ENCODE peak calls at places on chromosome 4, in five cellular contexts. K is heart left ventricle, J is thoracic aorta, U is body of pancreas, L is spleen. B is an unnamed sample. For H3K9me3, the result is how much of the 10 kb centered on the place peaks cover.

GRCh38 chr4:152399246-152399645 is 136.6 kb downstream of the FBXW7 start:
- DNase-seq in U (no peak), L (no peak), K (no peak), J (no peak), B (no peak)

GRCh38 chr4:41258783-41259182 is 2.1 kb downstream of the UCHL1 start:
- DNase-seq in K (no peak), U (peak), J (no peak), L (no peak), B (no peak)

GRCh38 chr4:173519130-173520101 is 10.6 kb downstream of the HAND2 start:
- DNase-seq in L (peak), U (no peak), K (peak), J (no peak), B (no peak)

GRCh38 chr4:120144634-120145033 is 78.0 kb upstream of the MAD2L1 start:
- DNase-seq in U (no peak), L (no peak), J (no peak), K (no peak), B (no peak)

GRCh38 chr4:155588437-155588836 is 78.2 kb upstream of the GUCY1A1 start:
- DNase-seq in L (no peak), K (no peak), J (no peak), U (no peak), B (no peak)

GRCh38 chr4:169668069-169668721 is 47.8 kb downstream of the CLCN3 start:
- DNase-seq in U (peak), J (no peak), K (no peak), L (no peak), B (no peak)

GRCh38 chr4:154836513-154836912 is 55.4 kb downstream of the RBM46 start:
- DNase-seq in L (no peak), U (no peak), J (no peak), K (no peak), B (no peak)

GRCh38 chr4:169940460-169940859 is 85.7 kb downstream of the MFAP3L start:
- DNase-seq in L (no peak), K (no peak), U (no peak), J (no peak), B (no peak)

GRCh38 chr4:74279716-74280115 is 28.6 kb upstream of the EPGN start:
- DNase-seq in K (no peak), J (no peak), U (no peak), L (no peak), B (no peak)

GRCh38 chr4:113026556-113026955 is 22.9 kb upstream of the ANK2 start:
- DNase-seq in U (no peak), J (no peak), L (no peak), K (no peak), B (no peak)

GRCh38 chr4:7736436-7737267 is 203.0 kb downstream of the AFAP1 start:
- DNase-seq in J (no peak), K (no peak), U (no peak), L (peak), B (no peak)

GRCh38 chr4:128823025-128823661 is 13.6 kb downstream of the JADE1 start:
- DNase-seq in U (no peak), J (no peak), L (no peak), K (no peak), B (no peak)

GRCh38 chr4:152680988-152681731 is 1.4 kb upstream of the TMEM154 start:
- DNase-seq in K (no peak), L (no peak), J (no peak), U (no peak), B (no peak)

GRCh38 chr4:25439913-25440477 is 62.9 kb downstream of the ANAPC4 start:
- DNase-seq in K (peak), L (no peak), U (peak), J (peak), B (peak)

GRCh38 chr4:163404570-163404969 is 60.9 kb downstream of the NPY5R start:
- DNase-seq in U (peak), K (no peak), L (no peak), J (no peak), B (no peak)

GRCh38 chr4:98430708-98431403 is 169.7 kb downstream of the RAP1GDS1 start:
- DNase-seq in J (no peak), K (no peak), U (no peak), L (no peak), B (no peak)

GRCh38 chr4:125244848-125245450 is 69.8 kb upstream of the FAT4 start:
- DNase-seq in K (no peak), L (no peak), U (no peak), J (no peak), B (no peak)

GRCh38 chr4:20687894-20688293 is 12.4 kb upstream of the PACRGL start:
- DNase-seq in K (no peak), L (no peak), J (no peak), U (no peak), B (no peak)

GRCh38 chr4:166174717-166175510 is 301.9 kb downstream of the TLL1 start:
- DNase-seq in L (no peak), U (no peak), K (no peak), J (no peak), B (no peak)

GRCh38 chr4:87068591-87069021 is 133.8 kb downstream of the AFF1 start:
- DNase-seq in K (no peak), L (no peak), U (peak), J (no peak), B (no peak)

GRCh38 chr4:56655209-56655626 is 25.9 kb downstream of the HOPX start:
- DNase-seq in J (no peak), K (peak), L (peak), U (peak), B (no peak)

GRCh38 chr4:181525641-181526040 is 717.6 kb upstream of the TENM3 start:
- DNase-seq in K (no peak), L (no peak), J (no peak), U (no peak), B (no peak)

GRCh38 chr4:143391895-143392294 is 55.2 kb downstream of the GAB1 start:
- DNase-seq in U (no peak), K (no peak), L (no peak), J (no peak), B (no peak)

GRCh38 chr4:153467154-153467896 is 1.2 kb downstream of the TMEM131L start:
- DNase-seq in J (no peak), U (peak), L (peak), K (peak), B (peak)

GRCh38 chr4:152850377-152850776 is 70.6 kb downstream of the ARFIP1 start:
- DNase-seq in J (no peak), L (no peak), U (no peak), K (peak), B (no peak)

GRCh38 chr4:85474818-85475630 is at the start of gene ARHGAP24:
- DNase-seq in K (peak), L (peak), U (peak), J (peak), B (peak)

GRCh38 chr4:37976991-37977470 is 16.8 kb downstream of the PTTG2 start:
- DNase-seq in J (peak), K (peak), U (peak), L (peak), B (peak)

GRCh38 chr4:73438048-73438447 is 2.0 kb downstream of the AFP start:
- DNase-seq in U (no peak), K (no peak), J (no peak), L (no peak), B (no peak)

GRCh38 chr4:20203508-20203907 is 48.2 kb upstream of the SLIT2 start:
- DNase-seq in K (no peak), L (no peak), U (no peak), J (no peak), B (no peak)

GRCh38 chr4:53907772-53908171 is 156.6 kb downstream of the CHIC2 start:
- DNase-seq in L (no peak), J (no peak), U (no peak), K (no peak), B (no peak)

GRCh38 chr4:53189011-53189410 is 176.8 kb downstream of the SCFD2 start:
- DNase-seq in U (no peak), L (no peak), K (no peak), J (no peak), B (no peak)

GRCh38 chr4:185576314-185576713 is 41.0 kb upstream of the PDLIM3 start:
- DNase-seq in L (no peak), J (no peak), K (no peak), U (no peak), B (no peak)
- H3K4me3 ChIP-seq in L (no peak), J (no peak), K (no peak), U (no peak), B (no peak)

DNA sequence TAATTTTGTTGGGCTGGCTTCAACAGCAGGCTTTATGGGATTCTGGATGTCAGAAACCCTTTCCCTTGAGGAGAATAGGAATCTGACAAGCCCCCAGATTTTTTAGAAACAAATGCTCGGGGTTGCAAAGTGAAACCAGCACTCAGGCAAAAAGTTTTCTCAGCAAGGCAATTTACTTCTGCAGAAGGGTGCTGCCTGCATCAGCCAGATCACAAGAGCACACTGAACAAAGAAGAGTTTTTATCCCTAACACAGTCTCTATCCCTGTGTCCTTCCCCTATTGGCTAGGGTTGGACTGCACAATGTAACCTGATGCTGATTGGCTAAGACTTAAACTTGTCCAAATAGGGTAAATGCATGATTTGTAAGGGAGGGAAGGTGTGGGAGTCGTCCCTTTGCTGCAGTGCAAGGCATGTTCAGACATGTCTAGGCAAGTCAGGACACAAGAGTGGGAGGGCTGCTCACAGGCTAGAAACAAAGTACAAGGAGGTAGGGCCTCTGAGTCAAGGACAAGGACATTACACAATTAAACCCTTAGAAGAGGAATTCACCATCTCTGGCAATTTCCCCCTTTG is 175.8 kb downstream of the CCNG2 start:
- DNase-seq in J (no peak), L (no peak), U (no peak), K (no peak), B (no peak)
- H3K9me3 ChIP-seq in J (under half), L (half or more), U (under half), K (under half), B (under half)

DNA sequence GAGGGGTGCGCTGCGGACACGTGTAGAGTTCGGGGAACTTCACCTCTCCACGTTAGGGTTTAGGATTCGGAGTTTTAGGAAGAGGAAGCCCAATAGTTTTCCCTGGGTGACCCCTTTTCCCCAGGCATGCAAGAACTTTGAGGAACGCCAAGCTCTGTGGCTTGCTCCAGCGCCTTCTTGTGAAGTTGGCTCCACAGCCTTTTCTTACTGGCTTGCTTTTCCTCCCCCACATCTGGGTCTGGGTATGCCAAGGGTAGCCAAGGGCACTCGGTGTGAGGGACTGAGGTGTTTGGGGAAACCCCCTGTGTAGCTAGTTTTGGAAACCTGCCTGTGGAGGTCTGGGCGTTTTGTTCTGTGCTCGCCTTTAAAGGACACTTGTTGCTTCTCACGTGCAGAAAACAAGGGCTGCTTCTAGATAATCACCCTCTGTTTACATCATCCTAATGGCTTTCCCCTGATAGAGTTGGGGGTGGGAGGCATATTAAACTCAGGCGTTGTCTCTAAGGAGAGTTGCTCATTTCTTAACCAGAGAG is 746 bp downstream of the EDNRA start:
- DNase-seq in J (no peak), L (no peak), K (peak), U (no peak), B (peak)
- H3K4me3 ChIP-seq in J (peak), L (peak), K (peak), U (no peak), B (peak)

DNA sequence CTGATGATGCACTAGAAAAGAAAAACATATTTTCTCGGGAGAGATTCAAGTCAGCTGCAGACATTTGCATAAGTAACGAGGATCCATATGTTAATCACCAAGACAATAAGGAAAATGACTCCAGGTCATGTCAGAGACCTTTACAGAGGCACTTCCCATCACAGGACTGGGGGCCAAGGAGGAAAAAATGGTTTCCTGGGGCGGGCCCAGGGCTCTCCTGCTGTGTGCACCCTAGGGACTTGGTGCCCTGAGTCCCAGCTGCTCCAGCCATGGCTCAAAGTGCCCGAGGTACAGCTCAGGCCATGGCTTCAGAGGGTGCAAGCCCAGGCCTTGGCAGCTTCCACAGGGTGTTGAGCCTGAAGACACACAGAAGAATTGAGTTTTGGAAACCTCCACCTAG is 415.4 kb upstream of the FRG1 start:
- DNase-seq in K (no peak), L (no peak), U (no peak), J (no peak), B (no peak)
- H3K9me3 ChIP-seq in K (under half), L (under half), U (under half), J (under half), B (under half)

GRCh38 chr4:6200922-6201362 is 593 bp upstream of the JAKMIP1 start:
- DNase-seq in J (no peak), L (no peak), U (peak), K (no peak), B (no peak)
- H3K4me3 ChIP-seq in J (peak), L (no peak), U (no peak), K (peak), B (peak)

DNA sequence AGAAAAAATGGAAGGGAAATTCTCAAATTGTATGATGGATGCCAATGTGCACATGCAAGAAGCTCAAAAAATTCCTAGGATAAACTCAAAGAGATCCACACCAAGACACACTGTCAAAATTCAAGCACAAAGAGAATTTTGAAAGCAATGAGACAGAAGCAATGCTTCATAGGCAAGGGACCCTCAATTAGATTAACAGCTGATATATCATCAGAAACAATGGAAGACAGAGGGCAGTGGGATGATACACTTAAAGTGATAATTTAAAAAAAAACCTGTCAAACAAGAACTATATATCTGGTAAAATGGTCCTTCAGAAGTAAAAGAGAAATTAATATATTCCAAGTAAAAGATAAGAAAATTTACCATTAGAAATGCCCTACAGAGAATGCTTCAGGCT is 306.3 kb upstream of the PCDH7 start:
- DNase-seq in J (no peak), U (no peak), K (no peak), L (no peak), B (no peak)
- H3K9me3 ChIP-seq in J (under half), U (under half), K (under half), L (half or more), B (under half)

DNA sequence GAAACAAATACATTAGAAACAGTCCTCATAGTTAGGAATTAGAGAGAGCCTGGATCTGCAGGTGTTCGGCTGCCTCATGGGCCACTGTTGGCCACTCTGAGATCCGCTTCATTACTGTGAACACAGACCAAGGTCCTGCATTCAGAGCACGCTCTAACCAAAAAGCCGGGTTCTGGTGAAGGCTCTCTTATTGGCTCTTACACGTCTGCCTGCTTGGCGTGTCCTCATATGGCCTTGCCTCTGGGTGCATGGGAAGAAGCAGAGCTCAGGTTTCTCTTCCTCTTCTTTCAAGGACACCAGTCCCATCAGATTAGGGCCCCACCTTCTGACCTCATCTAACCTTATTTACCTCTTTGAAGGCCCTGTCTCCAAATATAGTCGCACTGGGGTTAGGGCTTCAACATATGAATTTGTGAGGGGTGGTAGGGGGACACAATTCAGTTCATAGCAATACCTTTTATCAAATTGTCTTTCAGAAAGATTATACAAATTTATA is 37.1 kb upstream of the ELF2 start:
- DNase-seq in U (peak), K (peak), J (no peak), L (no peak), B (peak)
- H3K4me3 ChIP-seq in U (no peak), K (no peak), J (no peak), L (no peak), B (no peak)

DNA sequence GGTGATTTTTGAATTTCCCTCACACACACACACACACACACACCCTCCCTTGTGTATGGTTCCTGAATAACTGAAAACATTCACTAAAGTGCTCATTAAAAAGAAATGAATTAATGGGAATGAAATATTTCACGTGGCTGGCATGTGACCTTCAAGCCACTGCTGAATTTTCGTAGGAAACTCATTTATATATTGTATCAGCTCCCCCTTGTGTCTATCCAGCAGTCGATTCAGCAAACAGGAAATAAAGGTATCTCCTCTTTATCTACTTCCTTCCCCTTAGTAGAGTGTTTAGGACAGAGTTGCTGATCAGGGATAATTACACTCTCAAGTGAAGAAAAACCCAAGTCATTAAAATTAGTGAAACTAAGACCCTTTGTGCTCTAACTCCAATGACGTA is 912.6 kb upstream of the LCORL start:
- DNase-seq in L (no peak), U (no peak), J (no peak), K (no peak), B (no peak)
- H3K9me3 ChIP-seq in L (under half), U (under half), J (under half), K (under half), B (under half)

GRCh38 chr4:67167849-67168248 is 377.5 kb downstream of the CENPC start:
- DNase-seq in U (no peak), K (no peak), J (no peak), L (no peak), B (no peak)
- H3K4me3 ChIP-seq in U (no peak), K (no peak), J (no peak), L (no peak), B (no peak)

B was measured in tibial artery.